ENCODE peak calls at places on chromosomes 5 and 9, in four cellular contexts. One of them, this sample, is unnamed.

GRCh38 chr9:86187121-86187520 is 72.3 kb downstream of the C9orf153 start:
- DNase-seq in WTC11: peak
- DNase-seq in HepG2: peak
- DNase-seq in HEK293T: no peak
- DNase-seq in this sample: no peak

GRCh38 chr9:37910271-37910670 is 6.3 kb upstream of the SLC25A51 start:
- DNase-seq in HEK293T: no peak
- DNase-seq in HepG2: no peak
- DNase-seq in WTC11: no peak
- DNase-seq in this sample: no peak

GRCh38 chr9:2242778-2243395 is 227.7 kb downstream of the SMARCA2 start:
- DNase-seq in WTC11: no peak
- DNase-seq in HepG2: no peak
- DNase-seq in HEK293T: no peak
- DNase-seq in this sample: no peak

GRCh38 chr9:87556821-87557220 is 59.2 kb downstream of the DAPK1 start:
- DNase-seq in HEK293T: no peak
- DNase-seq in WTC11: no peak
- DNase-seq in HepG2: no peak
- DNase-seq in this sample: no peak

GRCh38 chr5:73066466-73066865 is 53.9 kb upstream of the TMEM171 start:
- DNase-seq in HEK293T: no peak
- DNase-seq in HepG2: no peak
- DNase-seq in WTC11: no peak
- DNase-seq in this sample: no peak

GRCh38 chr9:120394058-120394669 is 185.8 kb downstream of the CDK5RAP2 start:
- DNase-seq in WTC11: no peak
- DNase-seq in HEK293T: no peak
- DNase-seq in HepG2: peak
- DNase-seq in this sample: no peak

GRCh38 chr5:14420136-14420808 is 161.3 kb upstream of the OTULINL start:
- DNase-seq in HEK293T: no peak
- DNase-seq in HepG2: no peak
- DNase-seq in WTC11: no peak
- DNase-seq in this sample: no peak

GRCh38 chr9:134537891-134538520 is 103.6 kb upstream of the COL5A1 start:
- DNase-seq in WTC11: no peak
- DNase-seq in HepG2: no peak
- DNase-seq in HEK293T: no peak
- DNase-seq in this sample: no peak

GRCh38 chr5:83726912-83727311 is 6.3 kb upstream of the HAPLN1 start:
- DNase-seq in WTC11: no peak
- DNase-seq in HEK293T: no peak
- DNase-seq in HepG2: peak
- DNase-seq in this sample: no peak

GRCh38 chr5:36099748-36100147 is 33.1 kb upstream of the UGT3A2 start:
- DNase-seq in WTC11: no peak
- DNase-seq in HEK293T: no peak
- DNase-seq in HepG2: no peak
- DNase-seq in this sample: no peak

GRCh38 chr9:13756943-13757342 is 477.5 kb upstream of the MPDZ start:
- DNase-seq in HEK293T: no peak
- DNase-seq in WTC11: no peak
- DNase-seq in HepG2: no peak
- DNase-seq in this sample: no peak

GRCh38 chr5:10756539-10756938 is 4.5 kb downstream of the DAP start:
- DNase-seq in HEK293T: no peak
- DNase-seq in HepG2: no peak
- DNase-seq in WTC11: no peak
- DNase-seq in this sample: no peak
- TF ChIP-seq ELF4 in HEK293T: no peak
- TF ChIP-seq ELF4 in HepG2: no peak
- TF ChIP-seq ELF4 in WTC11: no peak
- TF ChIP-seq ELF4 in this sample: no peak

GRCh38 chr5:43227655-43228054 is 35.6 kb downstream of the NIM1K start:
- DNase-seq in WTC11: no peak
- DNase-seq in HepG2: peak
- DNase-seq in HEK293T: no peak
- DNase-seq in this sample: peak
- TF ChIP-seq ELF4 in WTC11: no peak
- TF ChIP-seq ELF4 in HepG2: no peak
- TF ChIP-seq ELF4 in HEK293T: no peak
- TF ChIP-seq ELF4 in this sample: no peak

GRCh38 chr5:123670981-123671557 is 159.1 kb downstream of the CSNK1G3 start:
- DNase-seq in HepG2: peak
- DNase-seq in HEK293T: peak
- DNase-seq in WTC11: peak
- DNase-seq in this sample: peak
- TF ChIP-seq ELF4 in HepG2: no peak
- TF ChIP-seq ELF4 in HEK293T: no peak
- TF ChIP-seq ELF4 in WTC11: no peak
- TF ChIP-seq ELF4 in this sample: no peak

GRCh38 chr9:35658894-35659220 is 765 bp downstream of the CCDC107 start:
- DNase-seq in HEK293T: no peak
- DNase-seq in WTC11: no peak
- DNase-seq in HepG2: peak
- DNase-seq in this sample: no peak
- TF ChIP-seq ELF4 in HEK293T: no peak
- TF ChIP-seq ELF4 in WTC11: no peak
- TF ChIP-seq ELF4 in HepG2: no peak
- TF ChIP-seq ELF4 in this sample: no peak

GRCh38 chr5:137660349-137660817 is 75.5 kb downstream of the KLHL3 start:
- DNase-seq in HepG2: peak
- DNase-seq in HEK293T: peak
- DNase-seq in WTC11: peak
- DNase-seq in this sample: peak
- TF ChIP-seq ELF4 in HepG2: no peak
- TF ChIP-seq ELF4 in HEK293T: no peak
- TF ChIP-seq ELF4 in WTC11: no peak
- TF ChIP-seq ELF4 in this sample: no peak

DNA sequence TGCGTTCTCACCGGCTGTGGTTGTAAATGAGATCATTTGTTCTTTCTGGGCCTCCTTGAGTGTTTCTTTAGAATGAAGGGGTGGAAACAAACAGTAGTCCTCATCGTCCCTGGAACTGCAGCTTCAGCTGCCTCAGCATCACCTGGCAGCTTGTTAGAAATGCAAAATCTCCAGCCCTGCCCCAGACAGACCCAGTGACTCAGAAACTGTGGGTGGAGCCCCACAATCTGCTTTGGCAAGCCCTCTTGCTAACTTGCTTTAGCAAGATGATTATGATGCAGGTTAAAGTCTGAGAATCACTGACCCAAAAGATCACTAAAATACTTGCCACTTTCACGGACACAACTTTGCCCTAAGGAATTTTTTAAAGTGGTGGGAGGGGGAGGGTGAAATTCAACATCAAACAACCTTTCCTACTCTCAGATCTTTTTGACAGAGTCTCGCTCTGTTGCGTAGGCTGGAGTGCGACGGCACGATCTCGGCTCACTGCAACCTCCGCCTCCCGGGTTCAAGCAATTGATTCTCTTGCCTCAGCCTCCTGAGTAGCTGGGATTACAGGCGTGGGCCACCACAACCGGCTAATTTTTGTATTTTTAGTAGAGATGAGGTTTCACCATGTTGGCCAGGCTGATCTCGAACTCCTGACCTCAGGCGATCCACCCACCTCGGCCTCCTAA is 86.0 kb downstream of the BRINP1 start:
- DNase-seq in WTC11: peak
- DNase-seq in HEK293T: no peak
- DNase-seq in HepG2: no peak
- DNase-seq in this sample: no peak
- TF ChIP-seq ELF4 in WTC11: no peak
- TF ChIP-seq ELF4 in HEK293T: no peak
- TF ChIP-seq ELF4 in HepG2: no peak
- TF ChIP-seq ELF4 in this sample: no peak

DNA sequence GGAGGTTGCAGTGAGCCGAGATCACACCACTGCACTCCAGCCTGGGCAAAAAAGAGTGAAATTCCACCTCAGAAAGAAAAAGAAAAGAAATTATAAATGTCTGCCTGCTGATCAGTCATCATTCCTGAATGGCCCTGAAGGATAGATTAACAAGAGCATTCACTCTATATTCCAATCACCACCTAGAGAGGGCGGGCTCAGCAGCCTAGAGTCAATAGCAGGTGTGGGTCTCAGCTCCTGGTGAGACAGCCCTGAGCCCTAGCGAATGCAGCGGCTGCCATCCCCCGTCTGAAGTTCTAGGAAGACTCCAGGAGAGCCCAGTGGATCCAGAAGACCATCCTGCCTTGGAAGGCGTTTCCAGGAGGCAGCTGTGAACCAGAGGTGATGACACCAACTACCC is 12.0 kb downstream of the FBP1 start:
- DNase-seq in HepG2: no peak
- DNase-seq in HEK293T: no peak
- DNase-seq in WTC11: no peak
- DNase-seq in this sample: no peak
- TF ChIP-seq ELF4 in HepG2: no peak
- TF ChIP-seq ELF4 in HEK293T: no peak
- TF ChIP-seq ELF4 in WTC11: no peak
- TF ChIP-seq ELF4 in this sample: no peak

GRCh38 chr5:37849641-37850040 is 9.8 kb upstream of the GDNF start:
- DNase-seq in WTC11: no peak
- DNase-seq in HepG2: no peak
- DNase-seq in HEK293T: no peak
- DNase-seq in this sample: no peak

GRCh38 chr5:37851305-37851704 is 11.5 kb upstream of the GDNF start:
- DNase-seq in HepG2: no peak
- DNase-seq in WTC11: no peak
- DNase-seq in HEK293T: no peak
- DNase-seq in this sample: no peak

GRCh38 chr5:37850128-37850865 is 10.5 kb upstream of the GDNF start:
- DNase-seq in HepG2: no peak
- DNase-seq in HEK293T: no peak
- DNase-seq in WTC11: no peak
- DNase-seq in this sample: no peak

GRCh38 chr5:37846786-37847310 is 7.0 kb upstream of the GDNF start:
- DNase-seq in HEK293T: no peak
- DNase-seq in WTC11: no peak
- DNase-seq in HepG2: no peak
- DNase-seq in this sample: no peak

DNA sequence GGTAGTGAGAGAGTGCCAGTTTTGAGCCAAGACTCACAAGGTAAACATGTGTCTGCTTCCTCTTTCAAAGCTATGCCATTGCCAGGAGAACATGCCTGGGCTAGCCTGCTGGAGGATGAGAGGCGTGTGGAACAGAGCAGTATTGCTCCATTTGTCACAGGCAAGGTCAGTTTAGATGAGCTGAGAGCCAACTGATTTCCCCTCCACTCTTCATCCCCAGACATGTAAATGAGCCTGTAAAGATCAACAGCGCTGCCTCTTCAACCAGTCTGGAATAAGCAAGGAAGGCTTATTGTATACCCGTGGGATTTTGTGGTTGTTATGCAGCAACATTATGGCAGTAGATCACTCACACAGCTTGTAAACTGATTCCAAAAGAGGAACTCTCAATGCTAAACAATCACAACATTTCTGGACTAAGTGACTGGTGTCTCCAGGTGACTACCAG is 8.2 kb upstream of the GDNF start:
- DNase-seq in HepG2: peak
- DNase-seq in HEK293T: peak
- DNase-seq in WTC11: no peak
- DNase-seq in this sample: no peak
- TF ChIP-seq ELF4 in HepG2: no peak
- TF ChIP-seq ELF4 in HEK293T: no peak
- TF ChIP-seq ELF4 in WTC11: no peak
- TF ChIP-seq ELF4 in this sample: no peak

DNA sequence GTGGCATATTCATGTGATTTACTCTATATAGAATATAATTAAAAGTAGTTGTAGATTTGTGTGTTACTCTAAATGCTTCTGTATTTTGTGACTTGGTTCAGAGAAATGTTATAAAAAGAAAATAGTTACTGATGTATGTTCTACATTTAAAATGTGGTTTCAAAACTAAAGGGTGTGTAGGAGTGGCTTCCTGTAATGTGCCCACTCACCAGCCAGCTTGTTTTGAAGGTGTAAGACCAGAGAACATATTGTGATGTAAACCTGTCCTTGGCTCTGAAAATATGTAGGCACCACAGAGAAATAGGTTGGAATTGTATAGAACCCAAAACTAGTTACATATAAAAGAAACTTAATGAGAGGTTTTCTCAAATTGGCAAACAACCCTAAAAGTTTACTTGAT is 51.2 kb upstream of the ARRDC3 start:
- DNase-seq in HEK293T: no peak
- DNase-seq in WTC11: no peak
- DNase-seq in HepG2: no peak
- DNase-seq in this sample: no peak
- TF ChIP-seq ELF4 in HEK293T: no peak
- TF ChIP-seq ELF4 in WTC11: no peak
- TF ChIP-seq ELF4 in HepG2: no peak
- TF ChIP-seq ELF4 in this sample: no peak

GRCh38 chr9:107336718-107337360 is 53.8 kb downstream of the RAD23B start:
- DNase-seq in HepG2: no peak
- DNase-seq in WTC11: no peak
- DNase-seq in HEK293T: no peak
- DNase-seq in this sample: no peak

GRCh38 chr9:107340920-107341632 is 58.0 kb downstream of the RAD23B start:
- DNase-seq in HEK293T: peak
- DNase-seq in WTC11: peak
- DNase-seq in HepG2: peak
- DNase-seq in this sample: peak

GRCh38 chr9:107337676-107338590 is 54.9 kb downstream of the RAD23B start:
- DNase-seq in HEK293T: no peak
- DNase-seq in WTC11: no peak
- DNase-seq in HepG2: no peak
- DNase-seq in this sample: no peak

GRCh38 chr9:107342762-107343161 is 59.7 kb downstream of the RAD23B start:
- DNase-seq in HepG2: no peak
- DNase-seq in WTC11: no peak
- DNase-seq in HEK293T: no peak
- DNase-seq in this sample: no peak

GRCh38 chr9:107338911-107339659 is 56.0 kb downstream of the RAD23B start:
- DNase-seq in HEK293T: no peak
- DNase-seq in WTC11: no peak
- DNase-seq in HepG2: no peak
- DNase-seq in this sample: no peak
- TF ChIP-seq ELF4 in HEK293T: no peak
- TF ChIP-seq ELF4 in WTC11: no peak
- TF ChIP-seq ELF4 in HepG2: no peak
- TF ChIP-seq ELF4 in this sample: no peak